ENCODE peak calls at places on chromosome 13, in ten cellular contexts. One of them, this sample, is unnamed.

GRCh38 chr13:100339411-100339935 is 249.1 kb downstream of the GGACT start:
- DNase-seq in anterior cingulate cortex: no peak
- DNase-seq in myocyte: no peak
- DNase-seq in AG04450: no peak
- DNase-seq in ureter: no peak
- DNase-seq in stimulated activated CD8-positive, alpha-beta memory T cell treated with anti-CD3 and anti-CD28 coated beads, Interleukin-15, amount 100 ng/mL, for 1 hour: no peak
- DNase-seq in fibroblast of the conjunctiva: no peak
- DNase-seq in Kasumi-1: no peak
- DNase-seq in DMS 273 treated with DMSO at 0.1 percent for 48 hours: no peak
- DNase-seq in fibroblast of pulmonary artery: no peak
- DNase-seq in this sample: no peak

GRCh38 chr13:102597029-102598015 is 536 bp downstream of the TPP2 start:
- DNase-seq in anterior cingulate cortex: no peak
- DNase-seq in myocyte: peak
- DNase-seq in AG04450: no peak
- DNase-seq in ureter: no peak
- DNase-seq in stimulated activated CD8-positive, alpha-beta memory T cell treated with anti-CD3 and anti-CD28 coated beads, Interleukin-15, amount 100 ng/mL, for 1 hour: no peak
- DNase-seq in fibroblast of the conjunctiva: no peak
- DNase-seq in Kasumi-1: peak
- DNase-seq in DMS 273 treated with DMSO at 0.1 percent for 48 hours: no peak
- DNase-seq in fibroblast of pulmonary artery: peak
- DNase-seq in this sample: no peak

GRCh38 chr13:41025518-41025917 is 6.4 kb upstream of the ELF1 start:
- DNase-seq in anterior cingulate cortex: no peak
- DNase-seq in myocyte: no peak
- DNase-seq in AG04450: no peak
- DNase-seq in ureter: no peak
- DNase-seq in stimulated activated CD8-positive, alpha-beta memory T cell treated with anti-CD3 and anti-CD28 coated beads, Interleukin-15, amount 100 ng/mL, for 1 hour: no peak
- DNase-seq in fibroblast of the conjunctiva: no peak
- DNase-seq in Kasumi-1: no peak
- DNase-seq in DMS 273 treated with DMSO at 0.1 percent for 48 hours: no peak
- DNase-seq in fibroblast of pulmonary artery: no peak
- DNase-seq in this sample: no peak

GRCh38 chr13:112131740-112132113 is 64.8 kb downstream of the SOX1 start:
- DNase-seq in anterior cingulate cortex: no peak
- DNase-seq in myocyte: no peak
- DNase-seq in AG04450: no peak
- DNase-seq in ureter: no peak
- DNase-seq in stimulated activated CD8-positive, alpha-beta memory T cell treated with anti-CD3 and anti-CD28 coated beads, Interleukin-15, amount 100 ng/mL, for 1 hour: no peak
- DNase-seq in fibroblast of the conjunctiva: no peak
- DNase-seq in Kasumi-1: no peak
- DNase-seq in DMS 273 treated with DMSO at 0.1 percent for 48 hours: no peak
- DNase-seq in fibroblast of pulmonary artery: no peak
- DNase-seq in this sample: no peak

GRCh38 chr13:22256111-22256639 is 585.3 kb downstream of the FGF9 start:
- DNase-seq in anterior cingulate cortex: no peak
- DNase-seq in myocyte: no peak
- DNase-seq in AG04450: no peak
- DNase-seq in ureter: no peak
- DNase-seq in stimulated activated CD8-positive, alpha-beta memory T cell treated with anti-CD3 and anti-CD28 coated beads, Interleukin-15, amount 100 ng/mL, for 1 hour: no peak
- DNase-seq in fibroblast of the conjunctiva: no peak
- DNase-seq in Kasumi-1: no peak
- DNase-seq in DMS 273 treated with DMSO at 0.1 percent for 48 hours: no peak
- DNase-seq in fibroblast of pulmonary artery: no peak
- DNase-seq in this sample: no peak

GRCh38 chr13:100519626-100520025 is 69.0 kb downstream of the GGACT start:
- DNase-seq in anterior cingulate cortex: no peak
- DNase-seq in myocyte: no peak
- DNase-seq in AG04450: no peak
- DNase-seq in ureter: no peak
- DNase-seq in stimulated activated CD8-positive, alpha-beta memory T cell treated with anti-CD3 and anti-CD28 coated beads, Interleukin-15, amount 100 ng/mL, for 1 hour: no peak
- DNase-seq in fibroblast of the conjunctiva: no peak
- DNase-seq in Kasumi-1: no peak
- DNase-seq in DMS 273 treated with DMSO at 0.1 percent for 48 hours: no peak
- DNase-seq in fibroblast of pulmonary artery: no peak
- DNase-seq in this sample: no peak

GRCh38 chr13:51148223-51148951 is 37.3 kb upstream of the C13orf42 start:
- DNase-seq in anterior cingulate cortex: no peak
- DNase-seq in myocyte: no peak
- DNase-seq in AG04450: no peak
- DNase-seq in ureter: no peak
- DNase-seq in stimulated activated CD8-positive, alpha-beta memory T cell treated with anti-CD3 and anti-CD28 coated beads, Interleukin-15, amount 100 ng/mL, for 1 hour: no peak
- DNase-seq in fibroblast of the conjunctiva: no peak
- DNase-seq in Kasumi-1: no peak
- DNase-seq in DMS 273 treated with DMSO at 0.1 percent for 48 hours: no peak
- DNase-seq in fibroblast of pulmonary artery: no peak
- DNase-seq in this sample: no peak

GRCh38 chr13:113034451-113035208 is 65.6 kb downstream of the MCF2L start:
- DNase-seq in anterior cingulate cortex: no peak
- DNase-seq in myocyte: peak
- DNase-seq in AG04450: peak
- DNase-seq in ureter: peak
- DNase-seq in stimulated activated CD8-positive, alpha-beta memory T cell treated with anti-CD3 and anti-CD28 coated beads, Interleukin-15, amount 100 ng/mL, for 1 hour: no peak
- DNase-seq in fibroblast of the conjunctiva: peak
- DNase-seq in Kasumi-1: no peak
- DNase-seq in DMS 273 treated with DMSO at 0.1 percent for 48 hours: no peak
- DNase-seq in fibroblast of pulmonary artery: peak
- DNase-seq in this sample: no peak

GRCh38 chr13:110616103-110617101 is 1.1 kb downstream of the NAXD start:
- DNase-seq in anterior cingulate cortex: no peak
- DNase-seq in myocyte: peak
- DNase-seq in AG04450: no peak
- DNase-seq in ureter: peak
- DNase-seq in stimulated activated CD8-positive, alpha-beta memory T cell treated with anti-CD3 and anti-CD28 coated beads, Interleukin-15, amount 100 ng/mL, for 1 hour: no peak
- DNase-seq in fibroblast of the conjunctiva: no peak
- DNase-seq in Kasumi-1: peak
- DNase-seq in DMS 273 treated with DMSO at 0.1 percent for 48 hours: no peak
- DNase-seq in fibroblast of pulmonary artery: peak
- DNase-seq in this sample: no peak

GRCh38 chr13:109412232-109412935 is 374.0 kb downstream of the IRS2 start:
- DNase-seq in anterior cingulate cortex: peak
- DNase-seq in myocyte: peak
- DNase-seq in AG04450: no peak
- DNase-seq in ureter: no peak
- DNase-seq in stimulated activated CD8-positive, alpha-beta memory T cell treated with anti-CD3 and anti-CD28 coated beads, Interleukin-15, amount 100 ng/mL, for 1 hour: no peak
- DNase-seq in fibroblast of the conjunctiva: no peak
- DNase-seq in Kasumi-1: peak
- DNase-seq in DMS 273 treated with DMSO at 0.1 percent for 48 hours: no peak
- DNase-seq in fibroblast of pulmonary artery: peak
- DNase-seq in this sample: peak

This sample was measured in SIG-M5.